ENCODE peak calls at places on chromosomes 2 and 18, in four cellular contexts. P, N, F and J are unnamed samples. For H3K9me3 and H3K4me1, the result is how much of the 10 kb centered on the place peaks cover.

GRCh38 chr2:214481204-214481603 is 70.3 kb downstream of the VWC2L start:
- DNase-seq in P (no peak), N (peak), F (no peak), J (no peak)

GRCh38 chr2:145811467-145812162 is 1291.7 kb upstream of the ZEB2 start:
- DNase-seq in P (no peak), N (no peak), F (no peak), J (no peak)

GRCh38 chr2:203030991-203031390 is 16.3 kb downstream of the NBEAL1 start:
- DNase-seq in P (no peak), N (no peak), F (no peak), J (no peak)

GRCh38 chr2:36318547-36318946 is 37.0 kb upstream of the CRIM1 start:
- DNase-seq in P (no peak), N (no peak), F (no peak), J (no peak)

GRCh38 chr2:128563348-128563687 is 244.7 kb upstream of the HS6ST1 start:
- DNase-seq in P (no peak), N (peak), F (peak), J (peak)

GRCh38 chr2:127637725-127638252 is 8.2 kb upstream of the GPR17 start:
- DNase-seq in P (no peak), N (no peak), F (no peak), J (no peak)

GRCh38 chr2:200300650-200301314 is 5.7 kb upstream of the SPATS2L start:
- DNase-seq in P (no peak), N (no peak), F (no peak), J (no peak)

GRCh38 chr2:204110250-204111183 is 174.0 kb downstream of the ICOS start:
- DNase-seq in P (peak), N (no peak), F (no peak), J (no peak)

GRCh38 chr2:195606179-195606578 is 50.8 kb upstream of the SLC39A10 start:
- DNase-seq in P (no peak), N (no peak), F (no peak), J (no peak)

GRCh38 chr2:96869281-96869823 is 528 bp downstream of the SEMA4C start:
- DNase-seq in P (no peak), N (peak), F (peak), J (peak)

GRCh38 chr18:63604791-63605567 is 17.8 kb downstream of the SERPINB13 start:
- DNase-seq in P (no peak), N (no peak), F (no peak), J (no peak)

GRCh38 chr18:4106407-4107033 is 348.6 kb downstream of the DLGAP1 start:
- DNase-seq in P (peak), N (peak), F (peak), J (peak)

GRCh38 chr2:127423476-127423840 is 5.2 kb downstream of the PROC start:
- DNase-seq in P (no peak), N (no peak), F (no peak), J (no peak)

GRCh38 chr2:123738643-123739042 is 286.4 kb upstream of the CNTNAP5 start:
- DNase-seq in P (no peak), N (no peak), F (no peak), J (no peak)

GRCh38 chr2:30332791-30333453 is 101.6 kb downstream of the LBH start:
- DNase-seq in P (no peak), N (no peak), F (no peak), J (no peak)

DNA sequence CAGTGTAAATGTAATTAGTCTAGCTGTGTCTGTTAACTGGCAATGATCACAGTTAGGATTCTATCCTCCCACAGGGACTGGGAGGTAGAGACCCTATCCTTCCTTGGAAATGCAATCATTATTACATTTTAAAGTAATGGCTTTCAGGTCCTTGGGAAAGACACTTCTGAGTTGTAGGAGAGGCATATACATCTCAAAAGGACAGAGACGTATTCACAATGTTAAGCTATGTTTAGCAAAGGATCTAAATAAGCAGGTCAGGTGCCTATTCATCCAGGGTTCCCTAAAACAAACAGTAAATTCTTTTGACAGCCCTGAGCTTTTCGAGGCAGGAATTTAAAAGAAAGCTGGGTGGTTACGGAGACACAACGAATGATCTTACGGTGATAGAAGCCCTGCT is 1671.7 kb upstream of the DDX18 start:
- DNase-seq in P (no peak), N (no peak), F (no peak), J (no peak)
- H3K9me3 ChIP-seq in P (under half), N (under half), F (under half), J (under half)

GRCh38 chr2:16619576-16620245 is 45.9 kb downstream of the CYRIA start:
- DNase-seq in P (no peak), N (no peak), F (no peak), J (no peak)
- H3K4me1 ChIP-seq in P (under half), N (under half), F (under half), J (under half)

DNA sequence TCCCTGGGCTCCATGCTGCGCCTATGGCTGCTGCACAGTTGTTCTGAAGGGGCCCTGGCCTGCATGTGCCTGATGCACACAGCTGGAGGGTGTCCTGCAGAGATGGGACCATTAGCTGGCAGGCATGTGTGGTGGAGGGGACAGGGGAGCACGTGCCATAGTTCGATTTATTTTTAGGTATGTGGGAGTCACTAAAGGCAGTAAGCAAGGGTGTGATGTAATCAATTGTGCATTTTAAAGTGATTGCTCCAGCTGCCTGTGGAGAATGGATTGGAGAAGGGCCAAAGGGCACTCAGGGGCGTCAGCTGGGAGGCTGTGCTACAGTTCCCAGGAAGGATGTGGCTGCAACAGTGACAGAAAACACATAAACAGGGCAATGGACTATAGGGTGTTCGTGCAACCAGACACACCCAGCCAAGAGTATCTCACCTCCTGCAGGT is 205.1 kb downstream of the ARL4C start:
- DNase-seq in P (peak), N (no peak), F (peak), J (no peak)
- H3K4me3 ChIP-seq in P (no peak), N (no peak), F (no peak), J (no peak)

GRCh38 chr2:2765176-2765800 is 434.2 kb upstream of the MYT1L start:
- DNase-seq in P (no peak), N (no peak), F (no peak), J (no peak)

GRCh38 chr2:2765839-2766495 is 434.9 kb upstream of the MYT1L start:
- DNase-seq in P (no peak), N (no peak), F (no peak), J (no peak)

GRCh38 chr2:2769481-2770431 is 438.7 kb upstream of the MYT1L start:
- DNase-seq in P (no peak), N (peak), F (no peak), J (no peak)

GRCh38 chr2:2768476-2768875 is 437.4 kb upstream of the MYT1L start:
- DNase-seq in P (no peak), N (no peak), F (no peak), J (no peak)

GRCh38 chr2:2767837-2768236 is 436.8 kb upstream of the MYT1L start:
- DNase-seq in P (no peak), N (no peak), F (no peak), J (no peak)
- H3K9me3 ChIP-seq in P (under half), N (under half), F (under half), J (under half)

GRCh38 chr2:101734511-101735165 is 37.1 kb downstream of the MAP4K4 start:
- DNase-seq in P (no peak), N (no peak), F (no peak), J (no peak)

GRCh38 chr2:101736861-101737291 is 39.4 kb downstream of the MAP4K4 start:
- DNase-seq in P (no peak), N (no peak), F (peak), J (no peak)

GRCh38 chr2:101735166-101735533 is 37.6 kb downstream of the MAP4K4 start:
- DNase-seq in P (no peak), N (no peak), F (no peak), J (no peak)

GRCh38 chr2:101737478-101738240 is 40.2 kb downstream of the MAP4K4 start:
- DNase-seq in P (no peak), N (no peak), F (no peak), J (no peak)

GRCh38 chr2:101736233-101736632 is 38.7 kb downstream of the MAP4K4 start:
- DNase-seq in P (no peak), N (no peak), F (no peak), J (no peak)
- H3K4me1 ChIP-seq in P (under half), N (under half), F (half or more), J (under half)

GRCh38 chr2:148756292-148756975 is 111.9 kb downstream of the EPC2 start:
- DNase-seq in P (no peak), N (no peak), F (no peak), J (no peak)
- H3K4me3 ChIP-seq in P (no peak), N (no peak), F (no peak), J (no peak)

DNA sequence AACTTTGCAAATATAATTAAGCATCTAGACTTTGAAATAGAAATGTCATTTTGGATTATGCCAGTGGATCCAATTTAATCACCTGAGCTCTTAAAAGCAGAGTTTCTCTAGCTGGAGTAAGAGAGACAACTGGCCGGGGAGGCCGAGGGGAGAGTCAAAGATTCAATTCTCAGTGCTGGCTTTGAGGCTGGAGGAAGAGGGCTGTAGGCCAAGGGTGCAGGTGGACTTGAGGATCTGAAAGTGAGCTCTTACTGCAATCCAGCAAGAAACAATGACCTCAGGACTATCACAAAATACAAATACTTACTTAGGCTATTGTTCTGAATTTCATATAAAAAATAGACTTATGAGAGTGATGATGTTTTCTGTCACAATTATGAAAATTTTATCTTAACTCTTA is 814.5 kb downstream of the CBLN2 start:
- DNase-seq in P (no peak), N (no peak), F (no peak), J (no peak)
- H3K9me3 ChIP-seq in P (under half), N (under half), F (under half), J (under half)